ENCODE peak calls at places on chromosomes 6 and 20, in four cellular contexts. Z is colonic mucosa, O is A549, Q is MCF 10A. S is an unnamed sample.

GRCh38 chr6:133945158-133945557 is 7.9 kb upstream of the TBPL1 start:
- DNase-seq in O (no peak), Q (peak; percentile 27), Z (no peak), S (no peak)

GRCh38 chr6:145017051-145017450 is 718.3 kb downstream of the EPM2A start:
- DNase-seq in Q (no peak), O (no peak), Z (no peak), S (no peak)

GRCh38 chr20:35984382-35984781 is 16.0 kb downstream of the CNBD2 start:
- DNase-seq in O (no peak), Q (no peak), Z (no peak), S (no peak)

GRCh38 chr20:48851579-48851978 is 23.8 kb upstream of the PREX1 start:
- DNase-seq in Q (no peak), Z (no peak), O (no peak), S (no peak)

GRCh38 chr6:109236140-109237081 is 141.1 kb downstream of the CEP57L1 start:
- DNase-seq in Z (no peak), Q (no peak), O (no peak), S (no peak)

GRCh38 chr20:62770111-62770910 is 26.0 kb upstream of the MRGBP start:
- DNase-seq in Q (no peak), Z (no peak), O (no peak), S (no peak)

GRCh38 chr20:23105193-23105592 is 19.1 kb upstream of the CD93 start:
- DNase-seq in O (no peak), Q (no peak), Z (no peak), S (no peak)

GRCh38 chr6:20773822-20774221 is 239.6 kb downstream of the CDKAL1 start:
- DNase-seq in Z (no peak), O (no peak), Q (no peak), S (no peak)

GRCh38 chr6:95325858-95326257 is 251.5 kb upstream of the MANEA start:
- DNase-seq in Z (no peak), Q (peak; percentile 11), O (no peak), S (no peak)

GRCh38 chr6:38504996-38505395 is 134.7 kb downstream of the BTBD9 start:
- DNase-seq in O (no peak), Z (no peak), Q (no peak), S (no peak)

GRCh38 chr20:23214903-23215302 is 128.8 kb upstream of the CD93 start:
- DNase-seq in O (no peak), Q (no peak), Z (no peak), S (no peak)

GRCh38 chr6:32944265-32944664 is 3.4 kb upstream of the HLA-DMB start:
- DNase-seq in O (no peak), Z (no peak), Q (no peak), S (no peak)

GRCh38 chr6:144059139-144059538 is 36.2 kb downstream of the SF3B5 start:
- DNase-seq in Z (no peak), O (no peak), Q (no peak), S (no peak)

GRCh38 chr6:19052219-19052618 is 665.1 kb downstream of the RNF144B start:
- DNase-seq in Z (no peak), O (no peak), Q (peak; percentile 18), S (peak; percentile 16)

GRCh38 chr20:18006684-18007083 is 37.9 kb downstream of the MGME1 start:
- DNase-seq in Z (no peak), Q (no peak), O (no peak), S (no peak)

GRCh38 chr6:159163901-159164370 is 5.3 kb upstream of the FNDC1 start:
- DNase-seq in O (no peak), Q (peak; percentile 25), Z (no peak), S (no peak)

GRCh38 chr20:51848346-51848745 is 46.0 kb upstream of the SALL4 start:
- DNase-seq in Q (no peak), Z (no peak), O (no peak), S (no peak)

GRCh38 chr20:35135867-35136586 is 11.1 kb downstream of the EDEM2 start:
- DNase-seq in Z (no peak), O (no peak), Q (peak; percentile 82), S (no peak)

GRCh38 chr6:81786159-81786558 is 33.7 kb upstream of the TENT5A start:
- DNase-seq in Z (no peak), Q (no peak), O (no peak), S (no peak)

S was measured in SW 1271.